ENCODE peak calls at places on chromosomes 11 and 22, in eight cellular contexts. R is B cell; V is AG08396; J is A673; Y is astrocyte of the spinal cord; T is activated CD8-positive, alpha-beta memory T cell treated with anti-CD3 and anti-CD28 coated beads, Interleukin-2, amount 50 U/mL, for 4 hours; P is activated CD4-positive, CD25-positive, alpha-beta regulatory T cell treated with anti-CD3 and anti-CD28 coated beads, Interleukin-2, amount 50 U/mL, for 16 hours; O is NCI-H1092. C is an unnamed sample.

GRCh38 chr11:36265793-36266628 is 23.2 kb downstream of the COMMD9 start:
- DNase-seq in R (peak), V (peak), J (peak), Y (peak), T (peak), P (peak), O (peak), C (peak)

GRCh38 chr11:131025020-131025419 is 108.7 kb upstream of the SNX19 start:
- DNase-seq in R (no peak), V (peak), J (peak), Y (peak), T (no peak), P (no peak), O (no peak), C (no peak)

GRCh38 chr22:40043793-40044101 is 49.0 kb downstream of the FAM83F start:
- DNase-seq in R (no peak), V (no peak), J (no peak), Y (no peak), T (no peak), P (no peak), O (no peak), C (no peak)

GRCh38 chr11:87840786-87841185 is 334.5 kb downstream of the RAB38 start:
- DNase-seq in R (no peak), V (no peak), J (no peak), Y (no peak), T (no peak), P (no peak), O (no peak), C (no peak)

GRCh38 chr11:36702330-36703054 is 104.5 kb upstream of the RAG2 start:
- DNase-seq in R (peak), V (peak), J (peak), Y (peak), T (no peak), P (no peak), O (peak), C (no peak)

GRCh38 chr22:44659140-44659539 is 42.9 kb upstream of the PRR5 start:
- DNase-seq in R (no peak), V (peak), J (no peak), Y (peak), T (no peak), P (no peak), O (no peak), C (no peak)

GRCh38 chr22:44042822-44043221 is 18.7 kb downstream of the PARVB start:
- DNase-seq in R (no peak), V (no peak), J (no peak), Y (peak), T (no peak), P (no peak), O (no peak), C (no peak)

GRCh38 chr11:60853469-60853950 is 2.2 kb downstream of the PTGDR2 start:
- DNase-seq in R (no peak), V (no peak), J (no peak), Y (no peak), T (no peak), P (no peak), O (no peak), C (no peak)

GRCh38 chr22:42309865-42310264 is 39.4 kb upstream of the TCF20 start:
- DNase-seq in R (no peak), V (no peak), J (no peak), Y (no peak), T (no peak), P (no peak), O (no peak), C (no peak)

GRCh38 chr11:76999597-76999996 is 34.6 kb upstream of the B3GNT6 start:
- DNase-seq in R (no peak), V (no peak), J (no peak), Y (no peak), T (no peak), P (no peak), O (no peak), C (no peak)

GRCh38 chr11:118917488-118918127 is 8.1 kb downstream of the BCL9L start:
- DNase-seq in R (no peak), V (peak), J (peak), Y (peak), T (peak), P (no peak), O (no peak), C (no peak)

C was measured in activated T-helper 1 cell treated with anti-CD3 and anti-CD28 coated beads, Interleukin-2, amount 50 U/mL, for 16 hours.